ENCODE peak calls at places on chromosomes 11 and 22, in six cellular contexts. S is IMR-90, O is neuronal stem cell, C is mesendoderm, Z is H1, J is mesenchymal stem cell. R is an unnamed sample.

GRCh38 chr11:45378516-45378915 is 92.4 kb upstream of the SYT13 start:
- DNase-seq in C (no peak), J (no peak), O (no peak), Z (no peak), S (no peak), R (no peak)

GRCh38 chr22:44597616-44598015 is 99.6 kb upstream of the RTL6 start:
- DNase-seq in S (peak; percentile 29), O (no peak), C (peak; percentile 31), Z (no peak), J (peak; percentile 42), R (no peak)

GRCh38 chr11:44709966-44710365 is 16.8 kb upstream of the TSPAN18 start:
- DNase-seq in J (no peak), S (peak; percentile 27), C (no peak), O (no peak), Z (no peak), R (no peak)

GRCh38 chr11:119885861-119886567 is 157.0 kb upstream of the NECTIN1 start:
- DNase-seq in S (no peak), O (no peak), C (no peak), Z (no peak), J (no peak), R (no peak)

GRCh38 chr11:72223615-72224586 is 666 bp upstream of the INPPL1 start:
- DNase-seq in S (peak; percentile 56), C (peak; percentile 79), Z (peak; percentile 79), O (no peak), J (peak; percentile 78), R (peak; percentile 71)

GRCh38 chr22:45460288-45461109 is 42.2 kb upstream of the FBLN1 start:
- DNase-seq in Z (no peak), O (no peak), S (peak; percentile 71), J (peak; percentile 86), C (no peak), R (no peak)

GRCh38 chr11:79081441-79082124 is 359.2 kb downstream of the TENM4 start:
- DNase-seq in Z (no peak), C (no peak), J (peak; percentile 34), S (peak; percentile 76), O (no peak), R (no peak)

GRCh38 chr11:111308140-111308539 is 9.8 kb downstream of the POU2AF3 start:
- DNase-seq in C (no peak), Z (no peak), S (peak; percentile 39), J (no peak), O (no peak), R (no peak)

GRCh38 chr11:67484847-67485311 is 2.1 kb downstream of the AIP start:
- DNase-seq in O (no peak), J (no peak), S (no peak), Z (no peak), C (no peak), R (no peak)

GRCh38 chr22:27487600-27488450 is 313.7 kb downstream of the MN1 start:
- DNase-seq in O (no peak), C (no peak), Z (no peak), J (peak; percentile 29), S (peak; percentile 69), R (no peak)

GRCh38 chr11:8206251-8207079 is 37.6 kb upstream of the RIC3 start:
- DNase-seq in O (no peak), C (no peak), Z (peak; percentile 49), S (no peak), J (no peak), R (peak; percentile 77)

GRCh38 chr11:72573380-72573949 is 100.8 kb downstream of the PDE2A start:
- DNase-seq in S (peak; percentile 11), O (peak; percentile 56), J (peak; percentile 60), C (peak; percentile 77), Z (peak; percentile 85), R (peak; percentile 80)

GRCh38 chr22:46931414-46931813 is 169.0 kb downstream of the TBC1D22A start:
- DNase-seq in O (no peak), Z (peak; percentile 43), S (no peak), C (peak; percentile 59), J (peak; percentile 35), R (no peak)

GRCh38 chr22:45211848-45212247 is 28.8 kb downstream of the KIAA0930 start:
- DNase-seq in S (no peak), O (no peak), J (no peak), Z (no peak), C (no peak), R (no peak)

GRCh38 chr11:120776683-120777010 is 247.3 kb upstream of the TBCEL start:
- DNase-seq in O (no peak), S (no peak), C (no peak), J (no peak), Z (no peak), R (no peak)

GRCh38 chr11:2673871-2674471 is 25.8 kb downstream of the KCNQ1OT1 start:
- DNase-seq in S (no peak), C (no peak), Z (no peak), J (no peak), O (no peak), R (peak; percentile 20)

GRCh38 chr11:118939948-118940598 is 14.3 kb upstream of the BCL9L start:
- DNase-seq in O (no peak), S (no peak), Z (no peak), J (peak; percentile 33), C (peak; percentile 85), R (peak; percentile 62)

GRCh38 chr22:44752285-44753188 is at the start of gene ARHGAP8:
- DNase-seq in J (no peak), C (peak; percentile 39), O (no peak), Z (peak; percentile 72), S (no peak), R (peak; percentile 87)

GRCh38 chr11:121596195-121597145 is 143.7 kb upstream of the SORL1-AS1 start:
- DNase-seq in O (no peak), C (no peak), S (peak; percentile 48), Z (no peak), J (no peak), R (no peak)

GRCh38 chr11:1484061-1484671 is 2.4 kb downstream of the MOB2 start:
- DNase-seq in J (no peak), C (no peak), S (no peak), O (no peak), Z (no peak), R (no peak)

GRCh38 chr11:35927730-35928129 is 16.1 kb upstream of the LDLRAD3 start:
- DNase-seq in J (peak; percentile 32), O (no peak), Z (no peak), C (no peak), S (peak; percentile 38), R (no peak)

DNA sequence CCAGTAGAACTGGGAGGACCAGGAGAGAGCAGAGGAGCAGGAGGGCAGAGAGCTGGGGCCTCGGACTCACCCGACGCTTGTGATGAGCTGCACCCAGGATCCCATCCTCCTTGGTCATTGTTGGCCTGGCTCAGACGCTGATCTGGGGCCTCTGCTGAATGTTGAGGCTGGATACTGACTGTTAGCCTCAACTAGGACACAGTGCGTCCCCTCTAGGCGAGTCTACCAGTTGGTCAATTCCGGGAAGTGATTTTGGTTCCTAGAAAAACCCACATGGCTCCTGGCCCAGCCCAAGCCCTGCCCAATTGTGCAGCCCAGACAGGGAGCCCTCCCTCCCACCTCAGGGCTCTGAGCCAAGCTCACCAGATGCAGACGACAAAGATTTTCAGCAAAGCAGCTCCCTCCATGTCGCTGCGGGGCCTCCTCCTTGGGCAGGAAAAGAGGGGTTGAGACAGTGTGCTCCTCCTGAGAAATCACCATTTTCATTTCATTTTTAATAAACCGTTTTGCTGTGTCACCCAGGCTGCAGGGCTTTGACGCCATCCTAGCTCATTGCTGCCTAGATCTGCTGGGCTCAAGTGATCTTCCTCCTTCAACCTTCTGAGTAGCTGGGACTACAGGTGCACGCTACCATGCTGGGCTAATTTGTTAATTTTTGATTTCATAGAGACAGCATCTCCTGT is at the start of gene APOL4:
- DNase-seq in C (no peak), S (no peak), O (no peak), J (no peak), Z (no peak), R (no peak)
- H3K9ac ChIP-seq in C (no peak within 1 kb of the TSS), S (no peak within 1 kb of the TSS), O (peak within 1 kb of the TSS; percentile 54), J (peak within 1 kb of the TSS; percentile 62), Z (no peak within 1 kb of the TSS), R (no peak within 1 kb of the TSS)

GRCh38 chr11:34793666-34794065 is 122.5 kb downstream of the APIP start:
- DNase-seq in C (no peak), O (no peak), Z (no peak), S (no peak), J (no peak), R (no peak)
- H3K23ac ChIP-seq in C (no peak overlapping the region), O (no peak overlapping the region), Z (no peak overlapping the region), S (no peak overlapping the region), J (no peak overlapping the region), R (no peak overlapping the region)

GRCh38 chr22:48511781-48512327 is 1315.8 kb downstream of the BRD1 start:
- DNase-seq in O (no peak), S (no peak), C (no peak), Z (no peak), J (no peak), R (no peak)

GRCh38 chr22:48511211-48511610 is 1316.5 kb downstream of the BRD1 start:
- DNase-seq in Z (no peak), C (no peak), S (no peak), J (no peak), O (no peak), R (no peak)

GRCh38 chr22:48513929-48514328 is 1313.7 kb downstream of the BRD1 start:
- DNase-seq in J (no peak), O (no peak), C (no peak), Z (no peak), S (no peak), R (no peak)

GRCh38 chr22:48515571-48516200 is 1312.0 kb downstream of the BRD1 start:
- DNase-seq in C (no peak), S (no peak), O (no peak), J (no peak), Z (no peak), R (no peak)

GRCh38 chr22:48513446-48513845 is 1314.2 kb downstream of the BRD1 start:
- DNase-seq in O (no peak), J (no peak), S (no peak), Z (no peak), C (no peak), R (no peak)
- H3K9ac ChIP-seq in O (no peak overlapping the region), J (no peak overlapping the region), S (no peak overlapping the region), Z (no peak overlapping the region), C (no peak overlapping the region), R (no peak overlapping the region)

GRCh38 chr22:43275545-43275981 is 67.6 kb downstream of the SCUBE1 start:
- DNase-seq in C (peak; percentile 76), Z (peak; percentile 74), J (peak; percentile 91), O (no peak), S (peak; percentile 60), R (peak; percentile 69)
- H3K23ac ChIP-seq in C (no peak overlapping the region), Z (no peak overlapping the region), J (peak overlapping the region; percentile 34), O (peak overlapping the region; percentile 2), S (no peak overlapping the region), R (no peak overlapping the region)

GRCh38 chr11:62552931-62553838 is 6.6 kb upstream of the AHNAK start:
- DNase-seq in S (peak; percentile 96), O (no peak), C (peak; percentile 97), Z (peak; percentile 82), J (peak; percentile 98), R (peak; percentile 84)
- H3K9ac ChIP-seq in S (peak overlapping the region; percentile 94), O (peak overlapping the region; percentile 38), C (peak overlapping the region; percentile 50), Z (peak overlapping the region; percentile 72), J (peak overlapping the region; percentile 95), R (peak overlapping the region; percentile 14)

GRCh38 chr11:65524747-65525658 is at the start of gene SCYL1:
- DNase-seq in C (peak; percentile 77), J (peak; percentile 74), S (peak; percentile 79), O (peak; percentile 80), Z (peak; percentile 88), R (peak; percentile 78)
- H3K23ac ChIP-seq in C (peak within 1 kb of the TSS; percentile 7), J (peak within 1 kb of the TSS; percentile 72), S (peak within 1 kb of the TSS; percentile 90), O (peak within 1 kb of the TSS; percentile 60), Z (no peak within 1 kb of the TSS), R (no peak within 1 kb of the TSS)

R was measured in H9.